ENCODE peak calls at places on chromosomes 5 and 9, in six cellular contexts. M is tibial nerve, C is neural crest cell, W is sigmoid colon, N is heart right ventricle, D is left ventricle myocardium inferior. G is an unnamed sample.

GRCh38 chr5:72673623-72674022 is 142.8 kb upstream of the TNPO1 start:
- DNase-seq in D (no peak), W (no peak), C (no peak), M (no peak), N (no peak), G (no peak)

GRCh38 chr9:136849038-136849959 is at the start of gene PHPT1:
- DNase-seq in M (peak; percentile 97), D (peak; percentile 99), W (peak; percentile 100), N (peak; percentile 98), C (peak; percentile 96), G (peak; percentile 91)

GRCh38 chr9:127753148-127753547 is 18.1 kb upstream of the TOR2A start:
- DNase-seq in D (no peak), C (no peak), W (no peak), M (no peak), N (no peak), G (no peak)

GRCh38 chr5:98455660-98456059 is 317.8 kb upstream of the RGMB start:
- DNase-seq in W (no peak), C (no peak), M (no peak), D (no peak), N (no peak), G (no peak)

GRCh38 chr9:106945727-106946690 is 83.0 kb downstream of the ZNF462 start:
- DNase-seq in W (no peak), N (no peak), D (no peak), M (no peak), C (no peak), G (no peak)

GRCh38 chr5:41012318-41012717 is 58.8 kb downstream of the MROH2B start:
- DNase-seq in D (no peak), N (no peak), M (no peak), C (no peak), W (no peak), G (no peak)

GRCh38 chr5:93360436-93361100 is 220.5 kb downstream of the NR2F1-AS1 start:
- DNase-seq in W (no peak), C (no peak), N (no peak), M (no peak), D (no peak), G (no peak)

GRCh38 chr9:36319806-36320205 is 61.6 kb upstream of the GNE start:
- DNase-seq in N (no peak), C (no peak), W (no peak), M (no peak), D (no peak), G (no peak)

GRCh38 chr5:166441-167372 is 24.6 kb upstream of the LRRC14B start:
- DNase-seq in D (no peak), W (peak; percentile 56), M (no peak), C (no peak), N (no peak), G (no peak)

GRCh38 chr5:155726267-155726666 is 600.7 kb upstream of the SGCD start:
- DNase-seq in N (peak; percentile 17), M (peak; percentile 14), W (no peak), D (no peak), C (peak; percentile 37), G (no peak)

GRCh38 chr9:26791274-26791673 is 101.3 kb downstream of the CAAP1 start:
- DNase-seq in C (no peak), N (no peak), D (no peak), W (no peak), M (no peak), G (no peak)

GRCh38 chr9:28774433-28775029 is 1201.2 kb upstream of the C9orf72 start:
- DNase-seq in D (no peak), M (no peak), N (no peak), C (no peak), W (no peak), G (no peak)
- TF ChIP-seq CTCF in D (peak; percentile 47), M (peak; percentile 43), N (peak; percentile 30), C (peak; percentile 82), W (no peak), G (no peak)

DNA sequence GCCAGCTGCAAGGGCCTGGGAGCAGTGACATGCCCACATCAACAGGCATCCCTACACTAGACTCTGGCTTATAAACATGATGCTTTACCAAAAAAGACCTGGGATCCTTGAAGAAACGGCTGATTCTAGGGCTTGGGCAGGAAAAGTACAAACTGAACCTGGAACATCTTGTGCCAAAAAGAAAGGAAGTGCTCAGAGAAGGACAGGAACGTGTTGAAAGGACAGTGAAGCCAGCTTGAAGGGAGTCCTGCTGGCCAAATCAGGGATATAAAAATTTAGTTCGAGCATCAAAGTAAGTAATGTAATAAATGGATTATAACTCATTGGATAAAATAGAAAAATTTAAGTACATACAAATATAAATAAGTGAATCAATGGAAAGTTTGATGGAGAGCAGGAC is 58.1 kb downstream of the ALDH7A1 start:
- DNase-seq in C (no peak), W (no peak), M (no peak), N (no peak), D (no peak), G (no peak)
- TF ChIP-seq CTCF in C (peak; percentile 35), W (no peak), M (no peak), N (no peak), D (no peak), G (no peak)

DNA sequence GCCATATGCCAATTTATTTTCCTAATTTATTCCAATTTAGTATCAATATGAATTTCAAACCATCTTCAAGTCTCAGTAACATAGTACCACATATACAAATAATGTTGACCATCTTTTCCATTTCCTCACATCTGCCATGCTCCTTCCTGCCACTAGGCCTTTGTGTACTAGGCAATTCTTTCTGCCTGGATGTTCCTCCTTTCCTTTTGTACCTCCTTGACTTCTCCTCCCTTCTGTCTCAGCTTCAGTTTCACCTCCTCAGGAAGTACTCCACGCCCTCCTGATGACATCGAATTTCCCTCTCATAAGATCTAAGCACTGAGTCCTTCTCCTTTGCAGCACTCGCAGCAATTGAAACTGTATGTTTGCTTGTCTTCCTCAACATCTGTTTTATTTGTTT is 53.9 kb downstream of the MEF2C start:
- DNase-seq in N (no peak), M (no peak), C (no peak), W (no peak), D (no peak), G (no peak)
- TF ChIP-seq CTCF in N (peak; percentile 37), M (peak; percentile 20), C (peak; percentile 50), W (no peak), D (peak; percentile 59), G (no peak)

GRCh38 chr5:78295035-78295961 is 800 bp upstream of the AP3B1 start:
- DNase-seq in W (peak; percentile 66), D (peak; percentile 18), N (peak; percentile 5), M (peak; percentile 8), C (no peak), G (no peak)

GRCh38 chr5:78300464-78301045 is 6.1 kb upstream of the AP3B1 start:
- DNase-seq in N (no peak), D (no peak), M (no peak), W (no peak), C (no peak), G (no peak)
- TF ChIP-seq CTCF in N (peak; percentile 44), D (peak; percentile 36), M (peak; percentile 42), W (no peak), C (peak; percentile 21), G (no peak)

DNA sequence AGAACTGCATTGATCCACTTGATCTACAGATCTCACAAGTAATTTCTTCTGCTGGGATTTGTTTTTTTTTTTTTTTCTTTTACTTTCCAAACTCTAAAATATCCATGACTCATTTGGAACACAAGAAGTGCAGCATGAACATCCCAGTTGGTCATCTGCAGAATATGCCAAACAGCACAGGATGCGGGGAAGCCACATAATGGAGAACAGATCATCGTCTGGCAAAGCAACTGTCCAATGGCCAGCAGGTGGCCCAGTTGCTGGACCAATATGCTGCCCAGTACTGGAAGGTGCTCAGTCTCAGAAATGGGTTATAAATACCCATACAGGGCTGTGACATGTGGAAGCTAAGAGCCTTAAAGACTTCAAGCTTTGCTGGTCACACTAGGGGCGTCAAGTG is 221.3 kb upstream of the TAS2R1 start:
- DNase-seq in M (peak; percentile 8), C (no peak), D (no peak), W (no peak), N (no peak), G (no peak)
- TF ChIP-seq CTCF in M (no peak), C (peak; percentile 18), D (no peak), W (no peak), N (no peak), G (no peak)

GRCh38 chr5:167708449-167708848 is 583.0 kb upstream of the WWC1 start:
- DNase-seq in D (no peak), W (no peak), N (no peak), C (no peak), M (no peak), G (no peak)
- TF ChIP-seq CTCF in D (peak; percentile 29), W (no peak), N (no peak), C (no peak), M (no peak), G (no peak)

DNA sequence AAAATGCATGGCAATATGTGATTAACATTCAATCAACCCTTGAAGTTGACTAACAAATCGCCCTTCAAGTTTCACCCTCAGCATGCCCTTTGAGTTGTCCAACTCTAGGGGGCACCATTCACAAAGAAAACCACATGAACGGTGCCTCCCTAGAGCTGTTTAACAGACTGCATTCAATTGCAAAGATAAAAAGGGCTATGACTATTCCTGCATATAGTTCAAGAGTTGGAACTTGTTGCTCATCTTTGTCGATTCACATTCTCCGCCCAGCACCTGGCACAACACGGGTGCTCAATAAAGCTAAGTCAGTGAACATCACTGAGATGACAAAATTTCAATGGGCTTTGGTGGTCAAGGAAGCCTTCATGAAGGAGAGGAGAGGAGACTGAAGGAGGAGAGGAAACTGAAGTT is 69.6 kb upstream of the SLC30A5 start:
- DNase-seq in N (no peak), M (no peak), C (no peak), W (no peak), D (no peak), G (no peak)
- TF ChIP-seq CTCF in N (peak; percentile 55), M (peak; percentile 22), C (peak; percentile 72), W (no peak), D (peak; percentile 63), G (no peak)